ENCODE peak calls at places on chromosomes 16 and 17, in seven cellular contexts. One of them, this sample, is unnamed.

GRCh38 chr17:78912082-78912481 is 9.1 kb upstream of the CEP295NL start:
- DNase-seq in A549: no peak
- DNase-seq in HCT116: no peak
- DNase-seq in HepG2: no peak
- DNase-seq in GM23338: no peak
- DNase-seq in GM12878: no peak
- DNase-seq in Panc1: no peak
- DNase-seq in this sample: no peak

GRCh38 chr17:72158895-72159885 is 38.4 kb downstream of the SOX9 start:
- DNase-seq in A549: no peak
- DNase-seq in HCT116: no peak
- DNase-seq in HepG2: peak
- DNase-seq in GM23338: no peak
- DNase-seq in GM12878: no peak
- DNase-seq in Panc1: no peak
- DNase-seq in this sample: no peak

GRCh38 chr17:75459246-75459589 is 2.8 kb downstream of the TMEM94 start:
- DNase-seq in A549: no peak
- DNase-seq in HCT116: no peak
- DNase-seq in HepG2: no peak
- DNase-seq in GM23338: no peak
- DNase-seq in GM12878: no peak
- DNase-seq in Panc1: no peak
- DNase-seq in this sample: no peak

GRCh38 chr17:29577778-29578211 is 9.3 kb downstream of the TP53I13 start:
- DNase-seq in A549: no peak
- DNase-seq in HCT116: no peak
- DNase-seq in HepG2: no peak
- DNase-seq in GM23338: no peak
- DNase-seq in GM12878: no peak
- DNase-seq in Panc1: no peak
- DNase-seq in this sample: no peak

GRCh38 chr17:80845121-80845862 is 146.3 kb upstream of the CHMP6 start:
- DNase-seq in A549: no peak
- DNase-seq in HCT116: no peak
- DNase-seq in HepG2: no peak
- DNase-seq in GM23338: no peak
- DNase-seq in GM12878: no peak
- DNase-seq in Panc1: no peak
- DNase-seq in this sample: no peak

GRCh38 chr16:86051376-86052114 is 152.6 kb downstream of the IRF8 start:
- DNase-seq in A549: no peak
- DNase-seq in HCT116: no peak
- DNase-seq in HepG2: no peak
- DNase-seq in GM23338: no peak
- DNase-seq in GM12878: no peak
- DNase-seq in Panc1: no peak
- DNase-seq in this sample: no peak

GRCh38 chr16:77856455-77857138 is 68.2 kb downstream of the VAT1L start:
- DNase-seq in A549: no peak
- DNase-seq in HCT116: no peak
- DNase-seq in HepG2: no peak
- DNase-seq in GM23338: peak
- DNase-seq in GM12878: no peak
- DNase-seq in Panc1: no peak
- DNase-seq in this sample: no peak

GRCh38 chr17:72953621-72954020 is 138.9 kb downstream of the SLC39A11 start:
- DNase-seq in A549: no peak
- DNase-seq in HCT116: peak
- DNase-seq in HepG2: no peak
- DNase-seq in GM23338: no peak
- DNase-seq in GM12878: no peak
- DNase-seq in Panc1: no peak
- DNase-seq in this sample: no peak

GRCh38 chr17:75561927-75562603 is 25.5 kb upstream of the MYO15B start:
- DNase-seq in A549: peak
- DNase-seq in HCT116: no peak
- DNase-seq in HepG2: no peak
- DNase-seq in GM23338: no peak
- DNase-seq in GM12878: no peak
- DNase-seq in Panc1: no peak
- DNase-seq in this sample: no peak

GRCh38 chr16:58044266-58045019 is 18.9 kb downstream of the MMP15 start:
- DNase-seq in A549: no peak
- DNase-seq in HCT116: no peak
- DNase-seq in HepG2: no peak
- DNase-seq in GM23338: no peak
- DNase-seq in GM12878: no peak
- DNase-seq in Panc1: no peak
- DNase-seq in this sample: no peak

GRCh38 chr17:22268214-22268911 is 576.0 kb downstream of the KCNJ18 start:
- DNase-seq in A549: no peak
- DNase-seq in HCT116: no peak
- DNase-seq in HepG2: no peak
- DNase-seq in GM23338: no peak
- DNase-seq in GM12878: no peak
- DNase-seq in Panc1: no peak
- DNase-seq in this sample: no peak

GRCh38 chr16:79188115-79188779 is 412.3 kb downstream of the MAF start:
- DNase-seq in A549: no peak
- DNase-seq in HCT116: no peak
- DNase-seq in HepG2: no peak
- DNase-seq in GM23338: no peak
- DNase-seq in GM12878: no peak
- DNase-seq in Panc1: no peak
- DNase-seq in this sample: no peak

GRCh38 chr17:82957469-82957795 is 117.6 kb upstream of the ZNF750 start:
- DNase-seq in A549: no peak
- DNase-seq in HCT116: no peak
- DNase-seq in HepG2: no peak
- DNase-seq in GM23338: no peak
- DNase-seq in GM12878: no peak
- DNase-seq in Panc1: no peak
- DNase-seq in this sample: no peak

GRCh38 chr16:52446076-52446475 is 100.9 kb downstream of the TOX3 start:
- DNase-seq in A549: no peak
- DNase-seq in HCT116: no peak
- DNase-seq in HepG2: peak
- DNase-seq in GM23338: no peak
- DNase-seq in GM12878: no peak
- DNase-seq in Panc1: no peak
- DNase-seq in this sample: no peak

GRCh38 chr17:77516902-77517301 is 376.1 kb downstream of the SEC14L1 start:
- DNase-seq in A549: peak
- DNase-seq in HCT116: no peak
- DNase-seq in HepG2: no peak
- DNase-seq in GM23338: no peak
- DNase-seq in GM12878: no peak
- DNase-seq in Panc1: no peak
- DNase-seq in this sample: no peak

GRCh38 chr16:14634389-14634725 is 1.6 kb downstream of the BFAR start:
- DNase-seq in A549: no peak
- DNase-seq in HCT116: no peak
- DNase-seq in HepG2: no peak
- DNase-seq in GM23338: no peak
- DNase-seq in GM12878: no peak
- DNase-seq in Panc1: no peak
- DNase-seq in this sample: no peak

GRCh38 chr17:82080789-82081464 is 15.3 kb upstream of the DUS1L start:
- DNase-seq in A549: no peak
- DNase-seq in HCT116: no peak
- DNase-seq in HepG2: no peak
- DNase-seq in GM23338: no peak
- DNase-seq in GM12878: no peak
- DNase-seq in Panc1: no peak
- DNase-seq in this sample: no peak

GRCh38 chr17:18038149-18038850 is 668 bp downstream of the ATPAF2 start:
- DNase-seq in A549: no peak
- DNase-seq in HCT116: no peak
- DNase-seq in HepG2: no peak
- DNase-seq in GM23338: no peak
- DNase-seq in GM12878: no peak
- DNase-seq in Panc1: no peak
- DNase-seq in this sample: no peak

GRCh38 chr16:72921106-72921505 is 126.8 kb downstream of the ZFHX3 start:
- DNase-seq in A549: no peak
- DNase-seq in HCT116: no peak
- DNase-seq in HepG2: no peak
- DNase-seq in GM23338: no peak
- DNase-seq in GM12878: no peak
- DNase-seq in Panc1: no peak
- DNase-seq in this sample: no peak

GRCh38 chr17:64608571-64608981 is 53.5 kb downstream of the SMURF2 start:
- DNase-seq in A549: no peak
- DNase-seq in HCT116: no peak
- DNase-seq in HepG2: no peak
- DNase-seq in GM23338: no peak
- DNase-seq in GM12878: no peak
- DNase-seq in Panc1: no peak
- DNase-seq in this sample: no peak

GRCh38 chr16:11212819-11213196 is 43.2 kb downstream of the SOCS1 start:
- DNase-seq in A549: no peak
- DNase-seq in HCT116: no peak
- DNase-seq in HepG2: no peak
- DNase-seq in GM23338: no peak
- DNase-seq in GM12878: no peak
- DNase-seq in Panc1: no peak
- DNase-seq in this sample: no peak

GRCh38 chr17:78706271-78706915 is 75.7 kb downstream of the CYTH1 start:
- DNase-seq in A549: peak
- DNase-seq in HCT116: no peak
- DNase-seq in HepG2: no peak
- DNase-seq in GM23338: no peak
- DNase-seq in GM12878: peak
- DNase-seq in Panc1: no peak
- DNase-seq in this sample: no peak

GRCh38 chr17:34579017-34579946 is at the start of gene TMEM132E:
- DNase-seq in A549: peak
- DNase-seq in HCT116: no peak
- DNase-seq in HepG2: no peak
- DNase-seq in GM23338: peak
- DNase-seq in GM12878: no peak
- DNase-seq in Panc1: no peak
- DNase-seq in this sample: no peak

GRCh38 chr16:22782299-22782698 is 31.7 kb upstream of the HS3ST2 start:
- DNase-seq in A549: no peak
- DNase-seq in HCT116: no peak
- DNase-seq in HepG2: no peak
- DNase-seq in GM23338: no peak
- DNase-seq in GM12878: no peak
- DNase-seq in Panc1: no peak
- DNase-seq in this sample: peak
- TF ChIP-seq REST in A549: no peak
- TF ChIP-seq REST in HCT116: no peak
- TF ChIP-seq REST in HepG2: no peak
- TF ChIP-seq REST in GM23338: no peak
- TF ChIP-seq REST in GM12878: no peak
- TF ChIP-seq REST in Panc1: no peak
- TF ChIP-seq REST in this sample: no peak

GRCh38 chr17:32783602-32784001 is 93.3 kb downstream of the MYO1D start:
- DNase-seq in A549: peak
- DNase-seq in HCT116: peak
- DNase-seq in HepG2: peak
- DNase-seq in GM23338: peak
- DNase-seq in GM12878: peak
- DNase-seq in Panc1: peak
- DNase-seq in this sample: peak
- TF ChIP-seq REST in A549: no peak
- TF ChIP-seq REST in HCT116: no peak
- TF ChIP-seq REST in HepG2: no peak
- TF ChIP-seq REST in GM23338: no peak
- TF ChIP-seq REST in GM12878: no peak
- TF ChIP-seq REST in Panc1: no peak
- TF ChIP-seq REST in this sample: no peak

DNA sequence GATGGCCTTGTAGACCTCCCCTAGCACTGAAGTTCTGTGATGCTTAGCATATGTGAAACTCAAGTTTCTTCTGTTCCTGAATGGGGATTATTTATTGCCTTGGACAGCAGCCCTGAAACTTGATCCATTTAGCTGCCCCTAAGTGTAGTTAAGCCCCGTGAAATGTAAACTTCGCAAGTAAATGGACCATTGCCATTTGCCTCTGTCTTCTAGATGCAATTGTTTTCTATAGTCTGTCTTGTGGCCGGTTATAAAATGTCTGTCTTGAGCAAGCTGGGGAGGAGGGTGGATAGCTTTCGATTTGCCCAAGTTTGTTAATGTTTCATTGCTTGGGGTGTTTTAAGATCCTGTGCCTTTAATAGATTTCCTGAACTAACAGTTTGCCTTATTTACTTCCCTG is 261.8 kb downstream of the CDH13 start:
- DNase-seq in A549: no peak
- DNase-seq in HCT116: no peak
- DNase-seq in HepG2: no peak
- DNase-seq in GM23338: no peak
- DNase-seq in GM12878: no peak
- DNase-seq in Panc1: no peak
- DNase-seq in this sample: no peak
- TF ChIP-seq REST in A549: no peak
- TF ChIP-seq REST in HCT116: no peak
- TF ChIP-seq REST in HepG2: no peak
- TF ChIP-seq REST in GM23338: no peak
- TF ChIP-seq REST in GM12878: no peak
- TF ChIP-seq REST in Panc1: no peak
- TF ChIP-seq REST in this sample: no peak

GRCh38 chr16:19179890-19180490 is 11.9 kb downstream of the SYT17 start:
- DNase-seq in A549: peak
- DNase-seq in HCT116: peak
- DNase-seq in HepG2: peak
- DNase-seq in GM23338: peak
- DNase-seq in GM12878: no peak
- DNase-seq in Panc1: peak
- DNase-seq in this sample: peak
- TF ChIP-seq REST in A549: no peak
- TF ChIP-seq REST in HCT116: no peak
- TF ChIP-seq REST in HepG2: no peak
- TF ChIP-seq REST in GM23338: no peak
- TF ChIP-seq REST in GM12878: no peak
- TF ChIP-seq REST in Panc1: no peak
- TF ChIP-seq REST in this sample: no peak

This sample was measured in HL-60.